ENCODE peak calls at places on chromosomes 2 and 18, in four cellular contexts. One of them, this sample, is unnamed.

GRCh38 chr2:10835052-10835970 is 22.7 kb upstream of the PDIA6 start:
- DNase-seq in T-helper 2 cell: peak; percentile 69
- DNase-seq in T-helper 1 cell: peak; percentile 46
- DNase-seq in neural progenitor cell: peak; percentile 85
- DNase-seq in this sample: peak; percentile 24

GRCh38 chr18:79782566-79783308 is 15.0 kb upstream of the KCNG2 start:
- DNase-seq in T-helper 1 cell: no peak
- DNase-seq in T-helper 2 cell: no peak
- DNase-seq in neural progenitor cell: no peak
- DNase-seq in this sample: no peak

GRCh38 chr2:187054501-187055319 is 205.7 kb upstream of the ZSWIM2 start:
- DNase-seq in T-helper 2 cell: no peak
- DNase-seq in T-helper 1 cell: no peak
- DNase-seq in neural progenitor cell: peak; percentile 33
- DNase-seq in this sample: no peak

GRCh38 chr18:29457316-29457715 is 1280.4 kb upstream of the CDH2 start:
- DNase-seq in neural progenitor cell: no peak
- DNase-seq in T-helper 1 cell: no peak
- DNase-seq in T-helper 2 cell: no peak
- DNase-seq in this sample: no peak

GRCh38 chr2:158665536-158666302 is 129.4 kb upstream of the DAPL1 start:
- DNase-seq in neural progenitor cell: no peak
- DNase-seq in T-helper 1 cell: no peak
- DNase-seq in T-helper 2 cell: no peak
- DNase-seq in this sample: no peak

GRCh38 chr2:86249176-86249842 is 50.1 kb downstream of the MRPL35 start:
- DNase-seq in T-helper 1 cell: no peak
- DNase-seq in neural progenitor cell: no peak
- DNase-seq in T-helper 2 cell: no peak
- DNase-seq in this sample: peak; percentile 77

GRCh38 chr18:58886864-58887612 is 22.4 kb downstream of the ZNF532 start:
- DNase-seq in T-helper 2 cell: no peak
- DNase-seq in T-helper 1 cell: no peak
- DNase-seq in neural progenitor cell: no peak
- DNase-seq in this sample: no peak

GRCh38 chr2:21052044-21052443 is 8.2 kb upstream of the APOB start:
- DNase-seq in T-helper 2 cell: no peak
- DNase-seq in T-helper 1 cell: no peak
- DNase-seq in neural progenitor cell: no peak
- DNase-seq in this sample: no peak

GRCh38 chr2:44843086-44843485 is 98.4 kb upstream of the SIX3 start:
- DNase-seq in neural progenitor cell: no peak
- DNase-seq in T-helper 2 cell: no peak
- DNase-seq in T-helper 1 cell: no peak
- DNase-seq in this sample: no peak

GRCh38 chr18:37251679-37252078 is 313.9 kb downstream of the CELF4 start:
- DNase-seq in T-helper 2 cell: no peak
- DNase-seq in neural progenitor cell: no peak
- DNase-seq in T-helper 1 cell: no peak
- DNase-seq in this sample: no peak

GRCh38 chr2:101519173-101519492 is 44.2 kb upstream of the RFX8 start:
- DNase-seq in T-helper 2 cell: no peak
- DNase-seq in neural progenitor cell: no peak
- DNase-seq in T-helper 1 cell: no peak
- DNase-seq in this sample: no peak

GRCh38 chr18:59923539-59924196 is 23.9 kb downstream of the PMAIP1 start:
- DNase-seq in T-helper 1 cell: no peak
- DNase-seq in T-helper 2 cell: no peak
- DNase-seq in neural progenitor cell: no peak
- DNase-seq in this sample: no peak

GRCh38 chr18:49619792-49620191 is 57.9 kb downstream of the LIPG start:
- DNase-seq in T-helper 2 cell: no peak
- DNase-seq in T-helper 1 cell: no peak
- DNase-seq in neural progenitor cell: no peak
- DNase-seq in this sample: no peak

GRCh38 chr2:231187736-231188505 is 10.5 kb upstream of the ARMC9 start:
- DNase-seq in T-helper 2 cell: no peak
- DNase-seq in T-helper 1 cell: no peak
- DNase-seq in neural progenitor cell: no peak
- DNase-seq in this sample: peak; percentile 56

GRCh38 chr2:17479875-17480274 is 38.4 kb downstream of the RAD51AP2 start:
- DNase-seq in T-helper 2 cell: no peak
- DNase-seq in T-helper 1 cell: no peak
- DNase-seq in neural progenitor cell: no peak
- DNase-seq in this sample: peak; percentile 67

GRCh38 chr2:188016917-188017316 is 274.8 kb upstream of the GULP1 start:
- DNase-seq in T-helper 1 cell: no peak
- DNase-seq in neural progenitor cell: no peak
- DNase-seq in T-helper 2 cell: no peak
- DNase-seq in this sample: no peak

GRCh38 chr2:120678251-120678650 is 57.4 kb upstream of the GLI2 start:
- DNase-seq in T-helper 2 cell: no peak
- DNase-seq in neural progenitor cell: no peak
- DNase-seq in T-helper 1 cell: no peak
- DNase-seq in this sample: no peak

GRCh38 chr2:150165988-150166965 is 321.2 kb downstream of the RND3 start:
- DNase-seq in neural progenitor cell: no peak
- DNase-seq in T-helper 1 cell: no peak
- DNase-seq in T-helper 2 cell: no peak
- DNase-seq in this sample: peak; percentile 47

GRCh38 chr2:66601624-66602023 is 166.7 kb downstream of the MEIS1 start:
- DNase-seq in T-helper 2 cell: no peak
- DNase-seq in neural progenitor cell: no peak
- DNase-seq in T-helper 1 cell: no peak
- DNase-seq in this sample: no peak

GRCh38 chr18:36295880-36296301 is 1.6 kb upstream of the FHOD3 start:
- DNase-seq in T-helper 1 cell: no peak
- DNase-seq in neural progenitor cell: no peak
- DNase-seq in T-helper 2 cell: no peak
- DNase-seq in this sample: no peak

GRCh38 chr2:80147690-80148089 is 156.9 kb downstream of the LRRTM1 start:
- DNase-seq in T-helper 1 cell: no peak
- DNase-seq in neural progenitor cell: no peak
- DNase-seq in T-helper 2 cell: no peak
- DNase-seq in this sample: no peak

GRCh38 chr18:80171190-80171872 is 62.3 kb downstream of the ADNP2 start:
- DNase-seq in T-helper 1 cell: no peak
- DNase-seq in T-helper 2 cell: no peak
- DNase-seq in neural progenitor cell: peak; percentile 65
- DNase-seq in this sample: peak; percentile 46

This sample was measured in astrocyte of the spinal cord.